ENCODE peak calls at places on chromosomes 5 and 9, in seven cellular contexts. One of them, this sample, is unnamed.

GRCh38 chr5:35239911-35240610 is 9.8 kb upstream of the PRLR start:
- DNase-seq in non-pigmented ciliary epithelial cell: no peak
- DNase-seq in mucosa of gallbladder: no peak
- DNase-seq in effector memory CD4-positive, alpha-beta T cell: no peak
- DNase-seq in GM03348: no peak
- DNase-seq in effector memory CD8-positive, alpha-beta T cell: no peak
- DNase-seq in neuronal stem cell: no peak
- DNase-seq in this sample: no peak

GRCh38 chr5:83776437-83777031 is 55.9 kb upstream of the HAPLN1 start:
- DNase-seq in neuronal stem cell: no peak
- DNase-seq in mucosa of gallbladder: no peak
- DNase-seq in non-pigmented ciliary epithelial cell: no peak
- DNase-seq in effector memory CD4-positive, alpha-beta T cell: no peak
- DNase-seq in effector memory CD8-positive, alpha-beta T cell: no peak
- DNase-seq in GM03348: no peak
- DNase-seq in this sample: no peak

GRCh38 chr9:105405514-105406131 is 42.2 kb upstream of the FSD1L start:
- DNase-seq in neuronal stem cell: no peak
- DNase-seq in GM03348: no peak
- DNase-seq in effector memory CD4-positive, alpha-beta T cell: peak
- DNase-seq in non-pigmented ciliary epithelial cell: peak
- DNase-seq in effector memory CD8-positive, alpha-beta T cell: peak
- DNase-seq in mucosa of gallbladder: no peak
- DNase-seq in this sample: no peak

GRCh38 chr9:33852216-33852826 is 35.4 kb downstream of the UBE2R2 start:
- DNase-seq in effector memory CD4-positive, alpha-beta T cell: peak
- DNase-seq in non-pigmented ciliary epithelial cell: no peak
- DNase-seq in mucosa of gallbladder: peak
- DNase-seq in GM03348: peak
- DNase-seq in neuronal stem cell: peak
- DNase-seq in effector memory CD8-positive, alpha-beta T cell: peak
- DNase-seq in this sample: peak

GRCh38 chr9:27487927-27488326 is 36.2 kb upstream of the IFNK start:
- DNase-seq in GM03348: no peak
- DNase-seq in effector memory CD4-positive, alpha-beta T cell: no peak
- DNase-seq in non-pigmented ciliary epithelial cell: no peak
- DNase-seq in effector memory CD8-positive, alpha-beta T cell: no peak
- DNase-seq in neuronal stem cell: no peak
- DNase-seq in mucosa of gallbladder: no peak
- DNase-seq in this sample: no peak

GRCh38 chr5:14400085-14400484 is 181.5 kb upstream of the OTULINL start:
- DNase-seq in non-pigmented ciliary epithelial cell: no peak
- DNase-seq in effector memory CD8-positive, alpha-beta T cell: no peak
- DNase-seq in neuronal stem cell: no peak
- DNase-seq in mucosa of gallbladder: no peak
- DNase-seq in GM03348: peak
- DNase-seq in effector memory CD4-positive, alpha-beta T cell: no peak
- DNase-seq in this sample: peak

GRCh38 chr5:9544502-9545300 is 1.2 kb downstream of the SEMA5A start:
- DNase-seq in non-pigmented ciliary epithelial cell: no peak
- DNase-seq in mucosa of gallbladder: peak
- DNase-seq in GM03348: peak
- DNase-seq in effector memory CD8-positive, alpha-beta T cell: no peak
- DNase-seq in effector memory CD4-positive, alpha-beta T cell: no peak
- DNase-seq in neuronal stem cell: peak
- DNase-seq in this sample: peak

GRCh38 chr9:78357165-78357873 is 60.4 kb downstream of the PSAT1 start:
- DNase-seq in neuronal stem cell: no peak
- DNase-seq in non-pigmented ciliary epithelial cell: no peak
- DNase-seq in GM03348: no peak
- DNase-seq in effector memory CD8-positive, alpha-beta T cell: no peak
- DNase-seq in mucosa of gallbladder: no peak
- DNase-seq in effector memory CD4-positive, alpha-beta T cell: no peak
- DNase-seq in this sample: no peak

GRCh38 chr9:93119953-93120845 is 13.9 kb downstream of the NINJ1 start:
- DNase-seq in mucosa of gallbladder: peak
- DNase-seq in neuronal stem cell: no peak
- DNase-seq in effector memory CD8-positive, alpha-beta T cell: no peak
- DNase-seq in GM03348: peak
- DNase-seq in effector memory CD4-positive, alpha-beta T cell: no peak
- DNase-seq in non-pigmented ciliary epithelial cell: peak
- DNase-seq in this sample: peak

GRCh38 chr5:135034186-135034962 is at the start of gene PITX1:
- DNase-seq in non-pigmented ciliary epithelial cell: no peak
- DNase-seq in mucosa of gallbladder: peak
- DNase-seq in effector memory CD8-positive, alpha-beta T cell: no peak
- DNase-seq in effector memory CD4-positive, alpha-beta T cell: no peak
- DNase-seq in GM03348: peak
- DNase-seq in neuronal stem cell: peak
- DNase-seq in this sample: no peak

GRCh38 chr9:133202688-133203453 is 6.2 kb downstream of the OBP2B start:
- DNase-seq in GM03348: no peak
- DNase-seq in effector memory CD4-positive, alpha-beta T cell: no peak
- DNase-seq in neuronal stem cell: no peak
- DNase-seq in mucosa of gallbladder: no peak
- DNase-seq in non-pigmented ciliary epithelial cell: no peak
- DNase-seq in effector memory CD8-positive, alpha-beta T cell: no peak
- DNase-seq in this sample: no peak

GRCh38 chr5:181207214-181207959 is 2.4 kb upstream of the TRIM7 start:
- DNase-seq in mucosa of gallbladder: peak
- DNase-seq in non-pigmented ciliary epithelial cell: no peak
- DNase-seq in effector memory CD4-positive, alpha-beta T cell: peak
- DNase-seq in neuronal stem cell: peak
- DNase-seq in GM03348: no peak
- DNase-seq in effector memory CD8-positive, alpha-beta T cell: peak
- DNase-seq in this sample: peak

GRCh38 chr5:57779383-57780223 is 297.0 kb upstream of the ACTBL2 start:
- DNase-seq in GM03348: peak
- DNase-seq in neuronal stem cell: peak
- DNase-seq in effector memory CD4-positive, alpha-beta T cell: no peak
- DNase-seq in non-pigmented ciliary epithelial cell: peak
- DNase-seq in mucosa of gallbladder: peak
- DNase-seq in effector memory CD8-positive, alpha-beta T cell: no peak
- DNase-seq in this sample: peak

GRCh38 chr9:18240213-18240612 is 233.7 kb upstream of the ADAMTSL1 start:
- DNase-seq in effector memory CD8-positive, alpha-beta T cell: no peak
- DNase-seq in non-pigmented ciliary epithelial cell: no peak
- DNase-seq in effector memory CD4-positive, alpha-beta T cell: no peak
- DNase-seq in GM03348: no peak
- DNase-seq in mucosa of gallbladder: no peak
- DNase-seq in neuronal stem cell: no peak
- DNase-seq in this sample: no peak

GRCh38 chr5:111394580-111394979 is 117.8 kb downstream of the STARD4 start:
- DNase-seq in GM03348: peak
- DNase-seq in effector memory CD4-positive, alpha-beta T cell: no peak
- DNase-seq in non-pigmented ciliary epithelial cell: no peak
- DNase-seq in effector memory CD8-positive, alpha-beta T cell: no peak
- DNase-seq in mucosa of gallbladder: no peak
- DNase-seq in neuronal stem cell: no peak
- DNase-seq in this sample: peak

GRCh38 chr9:74771262-74771585 is 116.5 kb downstream of the TRPM6 start:
- DNase-seq in mucosa of gallbladder: no peak
- DNase-seq in effector memory CD8-positive, alpha-beta T cell: no peak
- DNase-seq in GM03348: no peak
- DNase-seq in neuronal stem cell: no peak
- DNase-seq in non-pigmented ciliary epithelial cell: no peak
- DNase-seq in effector memory CD4-positive, alpha-beta T cell: no peak
- DNase-seq in this sample: no peak

GRCh38 chr9:8183618-8184017 is 384.0 kb upstream of the DMAC1 start:
- DNase-seq in effector memory CD4-positive, alpha-beta T cell: no peak
- DNase-seq in GM03348: no peak
- DNase-seq in non-pigmented ciliary epithelial cell: no peak
- DNase-seq in mucosa of gallbladder: no peak
- DNase-seq in effector memory CD8-positive, alpha-beta T cell: no peak
- DNase-seq in neuronal stem cell: no peak
- DNase-seq in this sample: no peak

GRCh38 chr5:179416906-179417470 is 71.7 kb upstream of the ADAMTS2 start:
- DNase-seq in effector memory CD4-positive, alpha-beta T cell: no peak
- DNase-seq in effector memory CD8-positive, alpha-beta T cell: no peak
- DNase-seq in non-pigmented ciliary epithelial cell: no peak
- DNase-seq in GM03348: no peak
- DNase-seq in mucosa of gallbladder: no peak
- DNase-seq in neuronal stem cell: no peak
- DNase-seq in this sample: no peak

GRCh38 chr5:134184155-134185135 is 7.7 kb upstream of the SKP1 start:
- DNase-seq in effector memory CD8-positive, alpha-beta T cell: peak
- DNase-seq in non-pigmented ciliary epithelial cell: no peak
- DNase-seq in GM03348: peak
- DNase-seq in neuronal stem cell: peak
- DNase-seq in effector memory CD4-positive, alpha-beta T cell: peak
- DNase-seq in mucosa of gallbladder: peak
- DNase-seq in this sample: peak

GRCh38 chr9:124298646-124299235 is 41.0 kb downstream of the NEK6 start:
- DNase-seq in effector memory CD8-positive, alpha-beta T cell: no peak
- DNase-seq in neuronal stem cell: no peak
- DNase-seq in mucosa of gallbladder: no peak
- DNase-seq in effector memory CD4-positive, alpha-beta T cell: no peak
- DNase-seq in non-pigmented ciliary epithelial cell: no peak
- DNase-seq in GM03348: no peak
- DNase-seq in this sample: no peak

GRCh38 chr9:69637801-69638200 is 34.4 kb downstream of the APBA1 start:
- DNase-seq in non-pigmented ciliary epithelial cell: peak
- DNase-seq in effector memory CD4-positive, alpha-beta T cell: no peak
- DNase-seq in GM03348: peak
- DNase-seq in effector memory CD8-positive, alpha-beta T cell: no peak
- DNase-seq in neuronal stem cell: no peak
- DNase-seq in mucosa of gallbladder: no peak
- DNase-seq in this sample: peak

GRCh38 chr5:123117989-123118388 is 28.9 kb downstream of the PRDM6 start:
- DNase-seq in effector memory CD8-positive, alpha-beta T cell: no peak
- DNase-seq in effector memory CD4-positive, alpha-beta T cell: no peak
- DNase-seq in non-pigmented ciliary epithelial cell: no peak
- DNase-seq in neuronal stem cell: no peak
- DNase-seq in GM03348: no peak
- DNase-seq in mucosa of gallbladder: no peak
- DNase-seq in this sample: no peak

GRCh38 chr5:36915653-36916052 is 39.1 kb downstream of the NIPBL start:
- DNase-seq in GM03348: peak
- DNase-seq in effector memory CD8-positive, alpha-beta T cell: no peak
- DNase-seq in non-pigmented ciliary epithelial cell: no peak
- DNase-seq in neuronal stem cell: no peak
- DNase-seq in effector memory CD4-positive, alpha-beta T cell: no peak
- DNase-seq in mucosa of gallbladder: no peak
- DNase-seq in this sample: no peak

GRCh38 chr5:173806270-173807035 is 81.7 kb upstream of the CPEB4 start:
- DNase-seq in effector memory CD8-positive, alpha-beta T cell: no peak
- DNase-seq in mucosa of gallbladder: no peak
- DNase-seq in neuronal stem cell: no peak
- DNase-seq in effector memory CD4-positive, alpha-beta T cell: no peak
- DNase-seq in non-pigmented ciliary epithelial cell: no peak
- DNase-seq in GM03348: no peak
- DNase-seq in this sample: no peak

GRCh38 chr9:100549048-100549447 is 28.8 kb upstream of the CAVIN4 start:
- DNase-seq in mucosa of gallbladder: no peak
- DNase-seq in GM03348: no peak
- DNase-seq in neuronal stem cell: no peak
- DNase-seq in non-pigmented ciliary epithelial cell: no peak
- DNase-seq in effector memory CD8-positive, alpha-beta T cell: no peak
- DNase-seq in effector memory CD4-positive, alpha-beta T cell: no peak
- DNase-seq in this sample: no peak

GRCh38 chr5:39580702-39581498 is 156.1 kb upstream of the DAB2 start:
- DNase-seq in neuronal stem cell: no peak
- DNase-seq in non-pigmented ciliary epithelial cell: no peak
- DNase-seq in effector memory CD4-positive, alpha-beta T cell: no peak
- DNase-seq in mucosa of gallbladder: no peak
- DNase-seq in effector memory CD8-positive, alpha-beta T cell: no peak
- DNase-seq in GM03348: peak
- DNase-seq in this sample: peak

GRCh38 chr9:101791938-101792337 is 53.5 kb upstream of the GRIN3A start:
- DNase-seq in effector memory CD4-positive, alpha-beta T cell: no peak
- DNase-seq in GM03348: no peak
- DNase-seq in mucosa of gallbladder: no peak
- DNase-seq in effector memory CD8-positive, alpha-beta T cell: no peak
- DNase-seq in neuronal stem cell: peak
- DNase-seq in non-pigmented ciliary epithelial cell: no peak
- DNase-seq in this sample: peak

GRCh38 chr5:121164632-121165031 is 687.0 kb upstream of the FTMT start:
- DNase-seq in non-pigmented ciliary epithelial cell: no peak
- DNase-seq in mucosa of gallbladder: no peak
- DNase-seq in effector memory CD8-positive, alpha-beta T cell: no peak
- DNase-seq in effector memory CD4-positive, alpha-beta T cell: no peak
- DNase-seq in GM03348: no peak
- DNase-seq in neuronal stem cell: no peak
- DNase-seq in this sample: no peak

GRCh38 chr5:144436007-144436406 is 265.3 kb downstream of the KCTD16 start:
- DNase-seq in mucosa of gallbladder: no peak
- DNase-seq in GM03348: no peak
- DNase-seq in neuronal stem cell: no peak
- DNase-seq in effector memory CD4-positive, alpha-beta T cell: no peak
- DNase-seq in non-pigmented ciliary epithelial cell: no peak
- DNase-seq in effector memory CD8-positive, alpha-beta T cell: no peak
- DNase-seq in this sample: no peak

GRCh38 chr9:135275163-135275925 is 187.9 kb downstream of the OLFM1 start:
- DNase-seq in GM03348: no peak
- DNase-seq in mucosa of gallbladder: peak
- DNase-seq in effector memory CD4-positive, alpha-beta T cell: no peak
- DNase-seq in effector memory CD8-positive, alpha-beta T cell: no peak
- DNase-seq in neuronal stem cell: no peak
- DNase-seq in non-pigmented ciliary epithelial cell: no peak
- DNase-seq in this sample: no peak

GRCh38 chr5:130759061-130759460 is 406.0 kb downstream of the HINT1 start:
- DNase-seq in mucosa of gallbladder: no peak
- DNase-seq in GM03348: no peak
- DNase-seq in effector memory CD8-positive, alpha-beta T cell: no peak
- DNase-seq in neuronal stem cell: no peak
- DNase-seq in non-pigmented ciliary epithelial cell: no peak
- DNase-seq in effector memory CD4-positive, alpha-beta T cell: no peak
- DNase-seq in this sample: peak

GRCh38 chr5:173535166-173535975 is 81.1 kb downstream of the BOD1 start:
- DNase-seq in GM03348: no peak
- DNase-seq in non-pigmented ciliary epithelial cell: no peak
- DNase-seq in neuronal stem cell: no peak
- DNase-seq in effector memory CD4-positive, alpha-beta T cell: no peak
- DNase-seq in effector memory CD8-positive, alpha-beta T cell: no peak
- DNase-seq in mucosa of gallbladder: no peak
- DNase-seq in this sample: peak

GRCh38 chr9:137027369-137028012 is 546 bp downstream of the ABCA2 start:
- DNase-seq in GM03348: peak
- DNase-seq in neuronal stem cell: no peak
- DNase-seq in mucosa of gallbladder: no peak
- DNase-seq in effector memory CD8-positive, alpha-beta T cell: no peak
- DNase-seq in effector memory CD4-positive, alpha-beta T cell: no peak
- DNase-seq in non-pigmented ciliary epithelial cell: no peak
- DNase-seq in this sample: no peak

GRCh38 chr5:56818409-56819026 is 3.2 kb downstream of the MAP3K1 start:
- DNase-seq in effector memory CD4-positive, alpha-beta T cell: no peak
- DNase-seq in effector memory CD8-positive, alpha-beta T cell: no peak
- DNase-seq in mucosa of gallbladder: no peak
- DNase-seq in non-pigmented ciliary epithelial cell: no peak
- DNase-seq in GM03348: no peak
- DNase-seq in neuronal stem cell: no peak
- DNase-seq in this sample: no peak